ENCODE peak calls at places on chromosomes 7 and 10, in five cellular contexts. X is CD4-positive, alpha-beta T cell; S is aorta; E is SJSA1; B is upper lobe of right lung. G is an unnamed sample.

GRCh38 chr7:2635810-2636701 is 4.3 kb downstream of the TTYH3 start:
- DNase-seq in X (no peak), S (peak), E (no peak), B (peak), G (no peak)

GRCh38 chr7:155763721-155764431 is 48.4 kb downstream of the SHH start:
- DNase-seq in X (peak), S (peak), E (no peak), B (no peak), G (no peak)

GRCh38 chr7:23938937-23939552 is 229.0 kb downstream of the STK31 start:
- DNase-seq in X (no peak), S (no peak), E (peak), B (no peak), G (peak)

GRCh38 chr10:84008878-84009277 is 130.4 kb upstream of the GHITM start:
- DNase-seq in X (no peak), S (no peak), E (peak), B (peak), G (no peak)

GRCh38 chr7:28573059-28573553 is 160.8 kb downstream of the CREB5 start:
- DNase-seq in X (no peak), S (no peak), E (no peak), B (no peak), G (no peak)

GRCh38 chr10:123229927-123230630 is 75.9 kb downstream of the BUB3 start:
- DNase-seq in X (no peak), S (no peak), E (no peak), B (no peak), G (no peak)

GRCh38 chr7:46139079-46139478 is 218.0 kb upstream of the IGFBP3 start:
- DNase-seq in X (no peak), S (no peak), E (peak), B (no peak), G (no peak)

GRCh38 chr10:19921300-19922140 is 105.3 kb downstream of the PLXDC2 start:
- DNase-seq in X (no peak), S (peak), E (no peak), B (no peak), G (no peak)

GRCh38 chr10:101569838-101570763 is 18.0 kb downstream of the POLL start:
- DNase-seq in X (peak), S (peak), E (peak), B (peak), G (no peak)

DNA sequence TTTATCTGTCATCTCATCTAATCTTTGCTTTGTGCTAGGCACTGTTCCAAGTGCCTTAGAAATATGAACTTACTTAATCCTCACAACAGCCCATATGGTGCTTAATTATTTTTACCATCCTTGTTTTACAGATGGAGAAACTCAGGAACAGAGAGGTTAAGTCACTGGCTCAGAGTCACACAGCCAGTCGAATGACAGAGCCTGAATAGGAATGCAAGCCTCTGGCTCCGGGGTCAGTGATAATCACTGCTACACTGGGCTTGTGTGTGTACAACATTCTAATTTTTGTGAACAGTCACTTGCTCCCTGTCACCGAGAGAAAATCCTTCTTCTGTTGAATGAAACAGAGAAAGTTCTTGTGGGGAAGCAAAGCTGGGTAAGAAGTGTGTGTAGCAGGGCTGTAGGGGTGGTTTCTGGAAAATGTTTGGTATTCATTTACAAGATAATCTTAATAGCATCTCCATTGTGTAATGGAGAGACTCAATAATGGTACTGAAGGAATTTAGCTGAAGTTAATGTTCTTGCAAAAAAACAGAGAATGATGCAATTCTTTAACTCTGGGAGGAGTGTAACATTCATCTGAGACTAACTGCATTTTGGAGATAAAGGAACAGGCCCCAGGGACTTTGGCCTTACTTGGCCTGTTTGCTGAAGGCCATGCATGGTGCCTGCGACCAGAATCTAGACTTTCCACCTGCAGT is 290.6 kb downstream of the FRMD4A start:
- DNase-seq in X (no peak), S (no peak), E (peak), B (no peak), G (no peak)
- H3K27ac ChIP-seq in X (no peak), S (no peak), E (no peak), B (peak), G (no peak)

GRCh38 chr7:105261689-105262088 is 127.0 kb downstream of the SRPK2 start:
- DNase-seq in X (no peak), S (no peak), E (no peak), B (no peak), G (no peak)
- H3K27ac ChIP-seq in X (no peak), S (no peak), E (no peak), B (no peak), G (no peak)

GRCh38 chr10:43226851-43227845 is 39.7 kb downstream of the RASGEF1A start:
- DNase-seq in X (no peak), S (no peak), E (no peak), B (peak), G (no peak)
- H3K27ac ChIP-seq in X (no peak), S (no peak), E (no peak), B (no peak), G (no peak)

GRCh38 chr10:52213511-52213831 is 100.6 kb upstream of the DKK1 start:
- DNase-seq in X (no peak), S (no peak), E (no peak), B (no peak), G (no peak)
- H3K27ac ChIP-seq in X (no peak), S (peak), E (no peak), B (no peak), G (no peak)

GRCh38 chr10:125021686-125022374 is 79.9 kb downstream of the ZRANB1 start:
- DNase-seq in X (no peak), S (peak), E (no peak), B (no peak), G (no peak)

GRCh38 chr10:125022671-125023070 is 80.7 kb downstream of the ZRANB1 start:
- DNase-seq in X (no peak), S (peak), E (no peak), B (no peak), G (no peak)

GRCh38 chr10:125020386-125020785 is 78.5 kb downstream of the ZRANB1 start:
- DNase-seq in X (no peak), S (peak), E (no peak), B (no peak), G (no peak)

GRCh38 chr10:125018576-125019143 is 76.7 kb downstream of the ZRANB1 start:
- DNase-seq in X (no peak), S (peak), E (no peak), B (no peak), G (no peak)

DNA sequence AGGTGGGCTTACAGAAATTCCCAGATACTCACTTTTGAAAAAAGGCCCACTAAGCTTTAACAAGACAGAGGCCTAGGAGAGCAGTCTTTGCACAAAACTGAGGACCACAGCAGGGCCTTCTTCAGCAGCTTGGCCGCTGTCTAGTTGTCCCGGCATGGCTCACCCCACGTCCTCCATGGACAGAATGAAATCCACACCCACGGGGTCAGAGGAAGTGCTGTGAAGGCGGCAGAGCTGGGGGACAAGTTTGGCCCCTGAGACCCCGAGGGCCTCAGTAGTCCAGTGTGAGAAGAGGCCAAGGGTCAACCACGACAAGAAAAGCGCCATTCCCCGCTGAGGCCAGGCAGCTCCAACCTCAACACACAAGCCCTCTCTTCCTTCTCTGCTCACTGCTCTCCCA is 78.9 kb downstream of the ZRANB1 start:
- DNase-seq in X (no peak), S (no peak), E (no peak), B (no peak), G (no peak)
- H3K27ac ChIP-seq in X (no peak), S (no peak), E (no peak), B (no peak), G (no peak)

GRCh38 chr7:837001-837400 is 4.7 kb downstream of the SUN1 start:
- DNase-seq in X (no peak), S (no peak), E (no peak), B (no peak), G (no peak)

GRCh38 chr7:834277-834676 is 2.0 kb downstream of the SUN1 start:
- DNase-seq in X (no peak), S (no peak), E (no peak), B (no peak), G (no peak)

GRCh38 chr7:835021-835420 is 2.7 kb downstream of the SUN1 start:
- DNase-seq in X (no peak), S (no peak), E (no peak), B (no peak), G (no peak)

GRCh38 chr7:835491-836401 is 3.5 kb downstream of the SUN1 start:
- DNase-seq in X (no peak), S (no peak), E (no peak), B (no peak), G (no peak)

GRCh38 chr7:836429-836828 is 4.2 kb downstream of the SUN1 start:
- DNase-seq in X (no peak), S (no peak), E (no peak), B (no peak), G (no peak)
- H3K27ac ChIP-seq in X (no peak), S (peak), E (no peak), B (peak), G (no peak)

GRCh38 chr7:18509491-18509890 is 13.9 kb downstream of the HDAC9 start:
- DNase-seq in X (no peak), S (no peak), E (no peak), B (no peak), G (no peak)
- H3K27ac ChIP-seq in X (no peak), S (peak), E (peak), B (no peak), G (no peak)

GRCh38 chr7:51300762-51301674 is 15.6 kb downstream of the COBL start:
- DNase-seq in X (no peak), S (no peak), E (no peak), B (no peak), G (no peak)
- H3K27ac ChIP-seq in X (no peak), S (no peak), E (no peak), B (no peak), G (no peak)